ENCODE peak calls at places on chromosomes 12 and 14, in six cellular contexts. H is activated T-helper 1 cell treated with anti-CD3 and anti-CD28 coated beads, Interleukin-2, amount 50 U/mL, for 16 hours; G is GM20000; L is H7; K is activated gamma-delta T cell treated with Interleukin-2 at 50 U/mL for 16 hours; J is mesenteric fat pad. E is an unnamed sample.

GRCh38 chr12:55258288-55258687 is 13.9 kb downstream of the OR6C74 start:
- DNase-seq in H (no peak), L (no peak), J (no peak), K (no peak), G (no peak), E (no peak)

GRCh38 chr12:103130564-103130963 is 173.1 kb downstream of the ASCL1 start:
- DNase-seq in L (no peak), G (no peak), K (no peak), J (no peak), H (no peak), E (no peak)

GRCh38 chr14:68141531-68142088 is 322.0 kb downstream of the RAD51B start:
- DNase-seq in L (no peak), G (no peak), K (no peak), H (no peak), J (no peak), E (no peak)

GRCh38 chr12:943051-943450 is 6.4 kb downstream of the RAD52 start:
- DNase-seq in J (no peak), H (no peak), L (no peak), K (no peak), G (no peak), E (no peak)

GRCh38 chr14:54322668-54323380 is 74.0 kb upstream of the CDKN3 start:
- DNase-seq in L (no peak), G (no peak), K (no peak), J (no peak), H (no peak), E (no peak)

GRCh38 chr14:64702493-64703392 is 1.5 kb upstream of the PLEKHG3 start:
- DNase-seq in J (peak; percentile 87), L (peak; percentile 90), K (peak; percentile 20), H (no peak), G (no peak), E (no peak)

GRCh38 chr14:105933238-105933637 is 406.9 kb downstream of the TMEM121 start:
- DNase-seq in H (no peak), G (no peak), J (peak; percentile 57), K (no peak), L (no peak), E (peak; percentile 67)

GRCh38 chr12:113066806-113067400 is 10.4 kb downstream of the DTX1 start:
- DNase-seq in L (peak; percentile 50), H (no peak), K (no peak), J (no peak), G (no peak), E (no peak)